ENCODE peak calls at places on chromosomes 6 and 20, in six cellular contexts. W is A549, N is GM23338, H is PC-9, F is right atrium auricular region, X is IMR-90. T is an unnamed sample.

GRCh38 chr20:64055893-64056638 is 6.6 kb upstream of the SOX18 start:
- DNase-seq in W (no peak), N (peak), H (peak), F (no peak), X (peak), T (no peak)

GRCh38 chr6:158069800-158070195 is 88.1 kb downstream of the SYNJ2 start:
- DNase-seq in W (no peak), N (no peak), H (no peak), F (no peak), X (peak), T (no peak)

GRCh38 chr20:32737371-32738223 is 5.7 kb downstream of the COMMD7 start:
- DNase-seq in W (no peak), N (no peak), H (no peak), F (no peak), X (peak), T (no peak)

GRCh38 chr6:130140084-130140483 is 82.7 kb downstream of the SAMD3 start:
- DNase-seq in W (no peak), N (no peak), H (no peak), F (no peak), X (peak), T (no peak)

GRCh38 chr6:133646021-133646682 is 242.8 kb upstream of the TCF21 start:
- DNase-seq in W (no peak), N (no peak), H (peak), F (no peak), X (peak), T (peak)

GRCh38 chr6:169490830-169491229 is 211.0 kb downstream of the WDR27 start:
- DNase-seq in W (no peak), N (no peak), H (no peak), F (no peak), X (peak), T (no peak)

GRCh38 chr6:122710908-122711307 is 68.6 kb upstream of the FABP7 start:
- DNase-seq in W (no peak), N (no peak), H (no peak), F (no peak), X (no peak), T (no peak)

GRCh38 chr6:18496462-18496861 is 109.3 kb downstream of the RNF144B start:
- DNase-seq in W (no peak), N (no peak), H (no peak), F (no peak), X (peak), T (no peak)

GRCh38 chr6:159899994-159900745 is 9.4 kb downstream of the MAS1 start:
- DNase-seq in W (peak), N (no peak), H (no peak), F (no peak), X (peak), T (no peak)

GRCh38 chr6:52019851-52020250 is 67.6 kb downstream of the PKHD1 start:
- DNase-seq in W (no peak), N (no peak), H (no peak), F (no peak), X (no peak), T (no peak)

GRCh38 chr6:150687508-150687907 is 87.8 kb downstream of the PLEKHG1 start:
- DNase-seq in W (no peak), N (no peak), H (no peak), F (peak), X (no peak), T (no peak)

GRCh38 chr6:2387445-2387844 is 142.0 kb upstream of the GMDS start:
- DNase-seq in W (no peak), N (no peak), H (no peak), F (no peak), X (no peak), T (no peak)

GRCh38 chr20:36391456-36391855 is 85.3 kb downstream of the DLGAP4 start:
- DNase-seq in W (no peak), N (peak), H (peak), F (no peak), X (no peak), T (peak)

GRCh38 chr20:50298554-50299324 is 108.1 kb downstream of the CEBPB start:
- DNase-seq in W (no peak), N (no peak), H (no peak), F (no peak), X (no peak), T (no peak)

GRCh38 chr6:41013473-41014153 is 25.4 kb downstream of the UNC5CL start:
- DNase-seq in W (peak), N (no peak), H (no peak), F (no peak), X (no peak), T (no peak)

GRCh38 chr20:62704341-62704948 is 4.2 kb upstream of the NTSR1 start:
- DNase-seq in W (peak), N (no peak), H (peak), F (peak), X (peak), T (peak)

GRCh38 chr6:155493026-155493693 is 37.5 kb upstream of the NOX3 start:
- DNase-seq in W (no peak), N (no peak), H (peak), F (no peak), X (no peak), T (no peak)

GRCh38 chr20:13453367-13453766 is 185.4 kb downstream of the TASP1 start:
- DNase-seq in W (no peak), N (no peak), H (no peak), F (no peak), X (no peak), T (no peak)

GRCh38 chr20:52269327-52269726 is 77.7 kb upstream of the ZFP64 start:
- DNase-seq in W (no peak), N (no peak), H (no peak), F (no peak), X (no peak), T (peak)

GRCh38 chr6:7532232-7532631 is 9.2 kb upstream of the DSP start:
- DNase-seq in W (no peak), N (peak), H (peak), F (no peak), X (no peak), T (no peak)

GRCh38 chr6:7532821-7533220 is 8.7 kb upstream of the DSP start:
- DNase-seq in W (no peak), N (peak), H (no peak), F (no peak), X (no peak), T (no peak)

GRCh38 chr6:7528565-7528964 is 12.9 kb upstream of the DSP start:
- DNase-seq in W (no peak), N (no peak), H (no peak), F (no peak), X (peak), T (no peak)

GRCh38 chr6:7526755-7527154 is 14.7 kb upstream of the DSP start:
- DNase-seq in W (no peak), N (no peak), H (no peak), F (no peak), X (no peak), T (no peak)

DNA sequence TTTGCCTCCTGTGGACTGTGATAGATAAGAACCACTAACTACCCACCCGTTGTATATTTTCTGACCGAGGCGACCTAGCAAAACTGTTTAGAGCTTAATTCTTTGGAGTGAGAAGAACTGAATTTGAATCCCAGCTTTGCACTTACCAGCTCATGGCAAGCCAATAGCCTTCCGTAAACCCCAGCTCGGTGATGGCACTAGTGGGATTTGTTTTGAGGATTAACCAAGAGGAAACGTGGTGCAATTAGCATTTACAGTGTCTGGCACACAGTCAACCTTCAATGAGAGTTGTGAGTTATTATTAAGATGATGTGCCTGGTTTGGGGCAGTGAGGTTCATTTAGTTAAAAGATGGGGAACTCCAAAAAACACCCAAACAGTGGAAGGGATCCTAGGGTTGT is 12.3 kb upstream of the DSP start:
- DNase-seq in W (no peak), N (no peak), H (no peak), F (no peak), X (no peak), T (peak)
- H3K27ac ChIP-seq in W (no peak), N (no peak), H (no peak), F (peak), X (no peak), T (no peak)

GRCh38 chr6:98827295-98828159 is 6.8 kb upstream of the POU3F2 start:
- DNase-seq in W (no peak), N (peak), H (no peak), F (no peak), X (no peak), T (no peak)

GRCh38 chr6:98825602-98826230 is 8.7 kb upstream of the POU3F2 start:
- DNase-seq in W (no peak), N (no peak), H (no peak), F (no peak), X (no peak), T (no peak)

GRCh38 chr6:98831057-98832031 is 3.0 kb upstream of the POU3F2 start:
- DNase-seq in W (no peak), N (peak), H (no peak), F (no peak), X (no peak), T (no peak)

GRCh38 chr6:98828991-98829411 is 5.4 kb upstream of the POU3F2 start:
- DNase-seq in W (no peak), N (peak), H (no peak), F (no peak), X (no peak), T (no peak)

DNA sequence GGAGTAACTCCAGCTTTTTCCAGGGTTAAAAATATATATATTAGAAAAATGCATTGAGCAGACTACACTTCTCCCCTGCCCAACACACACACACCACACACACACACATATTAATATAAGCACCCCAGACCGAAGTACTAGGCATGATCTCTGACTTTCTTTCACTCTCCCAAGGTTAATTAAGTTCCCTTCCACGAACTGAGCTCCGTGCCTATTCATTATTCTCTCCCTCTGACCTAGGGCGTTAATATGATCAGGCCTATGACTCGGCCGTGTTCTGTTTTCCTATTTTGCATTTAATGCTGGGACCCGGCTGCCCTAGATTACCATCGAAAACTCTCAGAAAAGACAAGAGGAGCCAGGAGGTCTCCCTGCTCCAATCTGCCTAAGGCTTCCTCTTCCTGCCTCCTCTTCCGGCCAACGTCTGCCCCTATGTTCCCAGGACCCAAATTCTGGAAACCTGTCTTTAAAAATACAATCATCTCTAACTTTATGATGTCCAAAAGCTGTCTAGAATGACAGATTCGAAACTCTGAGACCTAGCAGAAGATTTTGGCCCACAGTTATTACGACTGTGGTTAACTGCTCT is 6.1 kb upstream of the POU3F2 start:
- DNase-seq in W (no peak), N (peak), H (no peak), F (no peak), X (no peak), T (no peak)
- TF ChIP-seq CTCF in W (no peak), N (no peak), H (no peak), F (no peak), X (no peak), T (no peak)

DNA sequence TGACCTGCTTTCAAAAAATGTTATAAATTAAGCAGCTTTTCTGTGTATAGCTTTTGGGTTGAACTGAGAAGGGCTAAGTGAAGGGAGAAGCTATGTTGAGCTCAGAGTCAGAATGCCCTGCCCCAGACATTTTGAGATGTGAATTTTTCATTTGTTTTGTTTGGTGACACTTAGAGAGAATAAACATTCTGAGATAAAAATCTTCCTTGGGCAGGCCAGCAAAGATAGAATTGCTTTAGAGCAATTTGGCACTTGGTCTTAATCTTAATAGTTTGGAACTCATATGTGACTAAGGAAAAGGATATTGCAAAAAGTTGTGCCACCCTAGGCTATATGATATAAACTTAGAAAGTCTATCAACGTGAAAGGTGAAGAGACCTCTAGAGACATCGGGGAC is 30.2 kb downstream of the MYB start:
- DNase-seq in W (no peak), N (no peak), H (no peak), F (no peak), X (no peak), T (no peak)
- H3K4me3 ChIP-seq in W (no peak), N (no peak), H (no peak), F (no peak), X (no peak), T (no peak)

GRCh38 chr6:93447874-93448273 is 28.5 kb upstream of the EPHA7 start:
- DNase-seq in W (no peak), N (peak), H (no peak), F (no peak), X (no peak), T (no peak)
- H3K27ac ChIP-seq in W (no peak), N (no peak), H (no peak), F (no peak), X (no peak), T (no peak)

GRCh38 chr20:45037050-45037449 is 63.9 kb downstream of the KCNS1 start:
- DNase-seq in W (no peak), N (no peak), H (no peak), F (no peak), X (peak), T (no peak)

GRCh38 chr20:45038747-45039469 is 62.0 kb downstream of the KCNS1 start:
- DNase-seq in W (no peak), N (no peak), H (no peak), F (no peak), X (no peak), T (no peak)

GRCh38 chr20:45041464-45042337 is 59.2 kb downstream of the KCNS1 start:
- DNase-seq in W (no peak), N (peak), H (peak), F (no peak), X (peak), T (no peak)

GRCh38 chr20:45037635-45038034 is 63.3 kb downstream of the KCNS1 start:
- DNase-seq in W (no peak), N (no peak), H (no peak), F (no peak), X (no peak), T (no peak)

DNA sequence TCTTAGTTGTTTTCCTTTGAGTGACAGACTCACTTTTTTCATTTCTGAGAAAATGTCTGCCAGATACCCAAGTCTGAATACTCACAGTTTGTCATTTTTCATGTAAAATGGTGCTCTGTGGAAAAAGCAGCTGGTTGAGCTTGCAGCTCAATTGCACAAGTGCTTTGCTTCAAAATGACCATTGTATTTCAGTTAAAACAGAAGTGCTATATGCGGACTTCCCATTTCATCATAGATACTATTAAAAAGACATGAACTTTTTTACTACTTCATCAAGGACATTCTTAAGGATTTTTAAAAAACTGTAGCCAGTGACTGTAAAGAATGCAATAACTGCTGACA is 61.5 kb downstream of the KCNS1 start:
- DNase-seq in W (no peak), N (no peak), H (no peak), F (no peak), X (no peak), T (no peak)
- TF ChIP-seq CTCF in W (no peak), N (no peak), H (no peak), F (no peak), X (no peak), T (no peak)

T was measured in A673.